ENCODE peak calls at places on chromosomes 5 and 9, in five cellular contexts. S, M, C, Y and E are unnamed samples. For H3K9me3, the result is how much of the 10 kb centered on the place peaks cover.

GRCh38 chr5:115657883-115658233 is 32.0 kb upstream of the TMED7 start:
- DNase-seq in S (peak), M (no peak), C (no peak), Y (no peak), E (no peak)

GRCh38 chr9:7613931-7614330 is 185.6 kb downstream of the DMAC1 start:
- DNase-seq in S (no peak), C (no peak), Y (peak), M (no peak), E (no peak)

GRCh38 chr9:78004478-78005229 is 27.0 kb downstream of the GNAQ start:
- DNase-seq in C (no peak), S (no peak), M (no peak), Y (no peak), E (no peak)

GRCh38 chr9:127517620-127518019 is 66.3 kb downstream of the LRSAM1 start:
- DNase-seq in C (no peak), S (no peak), Y (no peak), M (no peak), E (no peak)

GRCh38 chr9:19127881-19128719 is 808 bp upstream of the PLIN2 start:
- DNase-seq in C (peak), M (peak), S (no peak), Y (no peak), E (peak)

GRCh38 chr5:11072556-11072955 is 311.5 kb upstream of the DAP start:
- DNase-seq in C (no peak), M (no peak), Y (no peak), S (no peak), E (no peak)

GRCh38 chr9:134816264-134816663 is 64.3 kb upstream of the FCN2 start:
- DNase-seq in S (no peak), C (no peak), Y (no peak), M (no peak), E (no peak)

GRCh38 chr5:14508046-14508445 is 73.5 kb upstream of the OTULINL start:
- DNase-seq in M (no peak), C (no peak), Y (no peak), S (no peak), E (no peak)

GRCh38 chr5:72612810-72613209 is 105.6 kb upstream of the ZNF366 start:
- DNase-seq in M (no peak), C (no peak), Y (no peak), S (no peak), E (no peak)

GRCh38 chr9:115198018-115198417 is 80.1 kb upstream of the TNC start:
- DNase-seq in M (peak), Y (no peak), C (no peak), S (no peak), E (peak)

GRCh38 chr9:86902606-86903460 is 44.5 kb downstream of the GAS1 start:
- DNase-seq in Y (no peak), C (no peak), M (no peak), S (no peak), E (no peak)

GRCh38 chr9:81693639-81694378 is 4.5 kb upstream of the TLE1 start:
- DNase-seq in M (no peak), S (no peak), Y (no peak), C (no peak), E (no peak)

GRCh38 chr9:117494401-117495130 is 79.7 kb upstream of the ASTN2 start:
- DNase-seq in Y (no peak), S (no peak), C (no peak), M (no peak), E (no peak)

GRCh38 chr9:17402309-17402708 is 176.6 kb upstream of the SH3GL2 start:
- DNase-seq in Y (no peak), C (no peak), M (no peak), S (no peak), E (no peak)

GRCh38 chr5:74030821-74031220 is 404.8 kb downstream of the ARHGEF28 start:
- DNase-seq in S (no peak), Y (no peak), M (no peak), C (no peak), E (no peak)

GRCh38 chr9:70256123-70256551 is 2.6 kb upstream of the SMC5 start:
- DNase-seq in M (no peak), Y (no peak), C (no peak), S (peak), E (no peak)

GRCh38 chr9:85200726-85201402 is 531.3 kb downstream of the NTRK2 start:
- DNase-seq in C (peak), Y (no peak), S (no peak), M (no peak), E (peak)

GRCh38 chr5:107735558-107735957 is 64.8 kb upstream of the EFNA5 start:
- DNase-seq in C (no peak), Y (no peak), M (no peak), S (no peak), E (no peak)
- H3K4me3 ChIP-seq in C (no peak), Y (no peak), M (no peak), S (no peak), E (no peak)

GRCh38 chr5:17186271-17186670 is 31.2 kb upstream of the BASP1 start:
- DNase-seq in C (no peak), M (no peak), Y (no peak), S (no peak), E (no peak)
- H3K27ac ChIP-seq in C (peak), M (peak), Y (no peak), S (peak), E (no peak)

GRCh38 chr5:12367973-12368372 is 463.7 kb upstream of the CTNND2 start:
- DNase-seq in S (no peak), Y (no peak), M (no peak), C (no peak), E (no peak)
- H3K9me3 ChIP-seq in S (under half), Y (under half), M (under half), C (under half), E (under half)

GRCh38 chr5:55823151-55823796 is 27.9 kb upstream of the IL31RA start:
- DNase-seq in Y (no peak), M (no peak), C (no peak), S (no peak), E (no peak)

GRCh38 chr5:55816342-55816741 is 34.8 kb upstream of the IL31RA start:
- DNase-seq in S (peak), C (no peak), M (no peak), Y (no peak), E (no peak)

GRCh38 chr5:55817030-55817429 is 34.1 kb upstream of the IL31RA start:
- DNase-seq in C (no peak), Y (no peak), M (no peak), S (no peak), E (no peak)

GRCh38 chr5:55820488-55820887 is 30.7 kb upstream of the IL31RA start:
- DNase-seq in S (no peak), C (no peak), Y (no peak), M (no peak), E (no peak)

GRCh38 chr5:55821731-55822512 is 29.2 kb upstream of the IL31RA start:
- DNase-seq in Y (peak), M (peak), S (no peak), C (peak), E (peak)
- H3K4me3 ChIP-seq in Y (peak), M (peak), S (peak), C (peak), E (no peak)

DNA sequence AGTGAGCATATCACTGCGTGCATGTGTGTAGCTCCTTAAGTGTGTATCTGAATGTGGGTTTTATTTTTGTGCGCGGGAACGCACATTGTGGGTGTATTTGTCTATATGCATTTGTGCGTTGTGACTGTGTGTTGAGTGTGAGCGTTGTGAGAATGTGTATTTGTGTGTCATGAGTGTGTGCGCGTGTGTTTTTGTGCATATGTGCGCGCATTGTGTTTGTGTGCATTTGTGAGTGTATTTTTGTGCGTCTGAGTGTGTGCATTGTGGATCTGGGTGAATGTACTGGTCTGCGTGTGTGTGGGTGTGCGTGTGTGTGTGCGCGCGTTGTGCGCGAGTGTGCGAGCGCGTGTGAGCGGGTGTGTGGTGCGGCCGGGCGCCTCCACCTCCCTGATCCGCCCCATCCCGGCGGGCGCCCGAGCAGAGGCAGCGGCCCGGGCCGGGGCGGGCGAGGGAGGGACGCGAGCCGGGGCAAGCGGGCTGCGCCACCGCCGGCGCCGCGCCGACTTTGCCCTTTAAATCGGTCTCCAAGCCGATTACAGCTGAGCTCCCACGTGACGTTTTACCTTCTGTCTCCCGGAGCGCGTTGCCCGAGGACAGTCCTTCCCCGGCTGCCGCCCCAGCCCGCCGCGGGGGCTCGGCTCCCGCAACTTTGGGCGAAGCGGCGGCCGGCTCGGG is at the start of gene RASGRF2:
- DNase-seq in C (peak), Y (peak), M (peak), S (no peak), E (peak)
- H3K27ac ChIP-seq in C (peak), Y (peak), M (peak), S (peak), E (no peak)

GRCh38 chr5:4345850-4346249 is 750.2 kb downstream of the IRX1 start:
- DNase-seq in C (no peak), M (no peak), S (no peak), Y (no peak), E (no peak)

GRCh38 chr5:4348919-4349318 is 753.3 kb downstream of the IRX1 start:
- DNase-seq in S (no peak), C (no peak), Y (no peak), M (no peak), E (no peak)

DNA sequence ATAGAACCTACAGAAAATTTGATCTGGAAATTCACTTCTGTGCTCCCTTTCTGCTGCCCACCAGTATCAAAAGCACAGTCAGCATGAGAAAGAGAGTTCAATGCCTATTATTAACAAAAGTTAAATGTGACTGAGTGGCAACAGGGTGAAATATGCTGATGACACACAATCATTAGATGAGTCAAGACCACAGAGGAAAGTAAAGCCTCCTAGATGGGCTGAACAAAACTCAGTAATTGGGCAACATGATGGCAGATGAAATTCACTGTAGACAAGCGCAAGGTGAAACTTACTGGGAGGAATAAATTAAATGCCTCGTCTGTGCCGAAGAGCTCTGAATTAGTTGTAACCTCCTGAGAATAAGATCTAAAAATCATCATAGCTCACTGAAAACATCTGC is 752.8 kb downstream of the IRX1 start:
- DNase-seq in S (no peak), Y (no peak), C (no peak), M (no peak), E (no peak)
- H3K9me3 ChIP-seq in S (under half), Y (under half), C (under half), M (under half), E (under half)

DNA sequence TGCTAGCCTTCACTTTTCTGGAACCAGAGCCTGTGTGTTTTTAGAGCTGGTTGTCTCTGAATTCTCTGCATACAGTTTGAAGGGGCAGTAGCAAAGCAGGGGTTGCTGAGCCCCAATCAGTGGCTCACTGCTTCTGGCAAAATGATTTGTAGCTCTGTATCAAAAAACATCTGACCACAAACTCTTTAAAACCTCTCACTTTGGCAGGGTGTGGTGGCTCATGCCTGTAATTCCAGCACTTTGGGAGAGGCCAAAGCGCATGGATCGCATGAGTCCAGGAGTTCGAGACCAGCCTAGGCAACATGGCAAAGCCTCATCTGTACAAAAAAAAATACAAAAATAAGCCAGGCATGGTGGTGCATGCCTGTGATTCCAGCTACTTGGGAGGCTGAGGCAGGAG is 28.3 kb upstream of the APC start:
- DNase-seq in C (no peak), Y (no peak), M (no peak), S (no peak), E (no peak)
- H3K4me3 ChIP-seq in C (peak), Y (no peak), M (peak), S (peak), E (peak)

DNA sequence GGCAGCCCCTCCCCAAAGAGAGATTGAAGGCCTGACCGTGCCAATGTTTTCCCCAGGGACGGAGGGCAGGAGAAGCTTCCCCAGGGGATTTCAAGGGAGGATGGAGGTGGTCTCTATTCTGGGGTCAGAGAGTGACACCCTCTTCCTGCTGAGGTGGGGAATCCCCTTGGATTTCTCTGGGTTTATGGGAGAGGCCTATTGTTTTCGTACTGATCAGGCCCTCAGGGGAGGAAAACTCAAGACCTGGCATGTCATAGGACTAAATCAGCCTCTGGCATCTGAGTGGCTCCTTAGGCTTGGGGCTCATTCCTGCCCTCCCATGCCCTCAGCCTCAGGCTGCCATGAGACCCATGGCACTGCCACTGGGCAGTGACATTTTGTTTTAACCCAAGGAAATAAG is 44.6 kb downstream of the IRF1 start:
- DNase-seq in S (no peak), C (no peak), M (no peak), Y (no peak), E (no peak)
- H3K27ac ChIP-seq in S (no peak), C (peak), M (peak), Y (no peak), E (peak)

GRCh38 chr5:141298376-141298775 is 5.5 kb downstream of the SLC25A2 start:
- DNase-seq in S (no peak), Y (no peak), M (no peak), C (no peak), E (no peak)

GRCh38 chr5:141306630-141307029 is 2.8 kb upstream of the SLC25A2 start:
- DNase-seq in C (no peak), M (no peak), Y (no peak), S (no peak), E (no peak)

DNA sequence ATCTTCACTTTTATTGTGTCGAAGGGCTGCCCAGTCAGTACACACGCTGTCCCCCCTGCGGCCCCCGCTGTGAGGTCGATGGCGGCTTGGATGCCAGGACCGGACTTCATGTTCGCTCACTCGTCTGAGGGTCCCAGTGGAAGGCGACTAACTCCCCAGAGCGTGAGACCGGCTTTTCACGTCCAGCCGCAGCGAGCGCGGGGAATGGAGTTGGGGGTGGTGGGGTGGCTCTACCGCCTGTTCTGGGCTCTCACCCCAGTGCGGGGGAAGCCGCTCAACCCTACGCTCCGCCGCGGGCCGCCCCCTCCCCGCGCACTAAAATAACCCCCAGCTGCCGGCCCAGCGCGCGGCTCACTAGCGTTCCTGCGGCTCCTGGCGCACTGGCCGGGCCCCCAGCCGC is at the start of gene SLC25A2:
- DNase-seq in S (no peak), Y (no peak), M (no peak), C (no peak), E (no peak)
- H3K9me3 ChIP-seq in S (under half), Y (under half), M (half or more), C (half or more), E (under half)